ENCODE peak calls at places on chromosomes 16 and 17, in seven cellular contexts. R is psoas muscle, T is BJ, V is fibroblast of pulmonary artery, K is breast epithelium, P is neural progenitor cell, G is keratinocyte. F is an unnamed sample.

GRCh38 chr17:39027037-39027436 is 59.8 kb upstream of the FBXO47 start:
- DNase-seq in R (peak), T (no peak), V (no peak), K (peak), P (peak), G (no peak), F (no peak)

GRCh38 chr17:50634123-50634914 is at the start of gene ABCC3:
- DNase-seq in R (peak), T (no peak), V (peak), K (peak), P (peak), G (no peak), F (no peak)

GRCh38 chr17:1494203-1494602 is 1.7 kb upstream of the MYO1C start:
- DNase-seq in R (no peak), T (no peak), V (no peak), K (no peak), P (no peak), G (no peak), F (no peak)

GRCh38 chr16:64974381-64974780 is 147.5 kb downstream of the CDH11 start:
- DNase-seq in R (no peak), T (no peak), V (no peak), K (no peak), P (peak), G (no peak), F (no peak)

GRCh38 chr16:11025120-11025531 is 80.8 kb downstream of the CLEC16A start:
- DNase-seq in R (no peak), T (no peak), V (no peak), K (no peak), P (no peak), G (no peak), F (no peak)

GRCh38 chr16:71373073-71373472 is 14.6 kb downstream of the CALB2 start:
- DNase-seq in R (no peak), T (no peak), V (peak), K (peak), P (no peak), G (no peak), F (peak)

GRCh38 chr17:164536-165235 is 16.8 kb downstream of the DOC2B start:
- DNase-seq in R (no peak), T (no peak), V (peak), K (no peak), P (peak), G (no peak), F (no peak)

GRCh38 chr16:84832488-84833141 is 12.8 kb downstream of the CRISPLD2 start:
- DNase-seq in R (peak), T (peak), V (peak), K (peak), P (no peak), G (no peak), F (peak)

GRCh38 chr17:1197379-1197778 is 17.6 kb upstream of the ABR start:
- DNase-seq in R (no peak), T (no peak), V (peak), K (no peak), P (no peak), G (no peak), F (no peak)

GRCh38 chr16:84246679-84247077 is 6.9 kb upstream of the KCNG4 start:
- DNase-seq in R (no peak), T (no peak), V (no peak), K (no peak), P (no peak), G (no peak), F (no peak)

GRCh38 chr17:72515291-72516065 is 394.7 kb downstream of the SOX9 start:
- DNase-seq in R (no peak), T (no peak), V (peak), K (no peak), P (peak), G (no peak), F (no peak)

GRCh38 chr17:37050905-37051304 is 102.2 kb downstream of the AATF start:
- DNase-seq in R (no peak), T (no peak), V (peak), K (no peak), P (no peak), G (no peak), F (no peak)

GRCh38 chr17:51439395-51440229 is 179.3 kb downstream of the UTP18 start:
- DNase-seq in R (no peak), T (no peak), V (peak), K (no peak), P (no peak), G (no peak), F (no peak)

GRCh38 chr16:27925612-27926011 is 137.9 kb downstream of the GSG1L start:
- DNase-seq in R (no peak), T (no peak), V (no peak), K (no peak), P (no peak), G (no peak), F (no peak)

GRCh38 chr17:77476006-77476405 is 335.2 kb downstream of the SEC14L1 start:
- DNase-seq in R (no peak), T (no peak), V (no peak), K (no peak), P (no peak), G (no peak), F (no peak)

GRCh38 chr16:66408181-66409048 is 18.7 kb upstream of the BEAN1 start:
- DNase-seq in R (no peak), T (no peak), V (peak), K (no peak), P (no peak), G (peak), F (no peak)

GRCh38 chr16:30651124-30652004 is 604 bp downstream of the PRR14 start:
- DNase-seq in R (peak), T (no peak), V (peak), K (peak), P (peak), G (no peak), F (no peak)

GRCh38 chr16:22653876-22654275 is 143.2 kb downstream of the NPIPB5 start:
- DNase-seq in R (no peak), T (no peak), V (no peak), K (no peak), P (no peak), G (no peak), F (no peak)

GRCh38 chr17:20063665-20064648 is 54.8 kb downstream of the SPECC1 start:
- DNase-seq in R (peak), T (peak), V (peak), K (peak), P (no peak), G (peak), F (peak)

GRCh38 chr17:70848785-70849184 is 679.5 kb downstream of the KCNJ2 start:
- DNase-seq in R (no peak), T (peak), V (peak), K (no peak), P (no peak), G (no peak), F (no peak)

GRCh38 chr16:11586375-11586855 is 304 bp downstream of the LITAF start:
- DNase-seq in R (peak), T (no peak), V (no peak), K (no peak), P (no peak), G (no peak), F (no peak)

GRCh38 chr17:40538019-40538935 is 27.0 kb downstream of the CCR7 start:
- DNase-seq in R (peak), T (no peak), V (no peak), K (peak), P (no peak), G (no peak), F (no peak)

GRCh38 chr16:27199747-27200146 is 3.6 kb upstream of the KDM8 start:
- DNase-seq in R (no peak), T (no peak), V (no peak), K (no peak), P (no peak), G (no peak), F (no peak)

GRCh38 chr16:49440156-49441065 is 66.8 kb downstream of the C16orf78 start:
- DNase-seq in R (no peak), T (no peak), V (no peak), K (no peak), P (peak), G (no peak), F (no peak)

GRCh38 chr16:10317425-10318001 is 68.3 kb upstream of the ATF7IP2 start:
- DNase-seq in R (no peak), T (no peak), V (no peak), K (no peak), P (no peak), G (no peak), F (no peak)

GRCh38 chr17:75864448-75864871 is 9.3 kb upstream of the WBP2 start:
- DNase-seq in R (peak), T (peak), V (peak), K (no peak), P (peak), G (no peak), F (no peak)

GRCh38 chr17:63835167-63835720 is 7.2 kb downstream of the SMARCD2 start:
- DNase-seq in R (no peak), T (no peak), V (no peak), K (no peak), P (no peak), G (no peak), F (no peak)

GRCh38 chr17:38713456-38713855 is 8.4 kb downstream of the MLLT6 start:
- DNase-seq in R (no peak), T (no peak), V (no peak), K (no peak), P (no peak), G (no peak), F (no peak)

GRCh38 chr16:87198328-87198731 is 118.9 kb downstream of the C16orf95 start:
- DNase-seq in R (no peak), T (no peak), V (no peak), K (no peak), P (no peak), G (no peak), F (no peak)

GRCh38 chr16:73052441-73053030 is 4.6 kb upstream of the ZFHX3 start:
- DNase-seq in R (no peak), T (no peak), V (no peak), K (no peak), P (peak), G (no peak), F (no peak)

GRCh38 chr16:24758373-24758772 is 28.9 kb downstream of the TNRC6A start:
- DNase-seq in R (no peak), T (no peak), V (no peak), K (no peak), P (no peak), G (peak), F (no peak)

GRCh38 chr17:38958756-38959155 is 8.4 kb downstream of the FBXO47 start:
- DNase-seq in R (no peak), T (peak), V (peak), K (no peak), P (no peak), G (no peak), F (no peak)

GRCh38 chr17:38885728-38886642 is 16.1 kb downstream of the LASP1 start:
- DNase-seq in R (no peak), T (no peak), V (no peak), K (no peak), P (peak), G (no peak), F (no peak)

GRCh38 chr17:45046536-45047125 is 4.8 kb downstream of the DCAKD start:
- DNase-seq in R (no peak), T (no peak), V (no peak), K (no peak), P (no peak), G (no peak), F (no peak)

GRCh38 chr17:50185724-50186545 is 15.5 kb downstream of the COL1A1 start:
- DNase-seq in R (no peak), T (no peak), V (no peak), K (no peak), P (no peak), G (no peak), F (no peak)

GRCh38 chr17:32015245-32016013 is 8.2 kb downstream of the LRRC37B start:
- DNase-seq in R (peak), T (no peak), V (no peak), K (no peak), P (no peak), G (no peak), F (no peak)

GRCh38 chr16:16183562-16183961 is 39.7 kb downstream of the ABCC6 start:
- DNase-seq in R (no peak), T (no peak), V (no peak), K (no peak), P (peak), G (no peak), F (no peak)
- TF ChIP-seq CTCF in R (no peak), T (peak), V (peak), K (no peak), P (peak), G (peak), F (no peak)

DNA sequence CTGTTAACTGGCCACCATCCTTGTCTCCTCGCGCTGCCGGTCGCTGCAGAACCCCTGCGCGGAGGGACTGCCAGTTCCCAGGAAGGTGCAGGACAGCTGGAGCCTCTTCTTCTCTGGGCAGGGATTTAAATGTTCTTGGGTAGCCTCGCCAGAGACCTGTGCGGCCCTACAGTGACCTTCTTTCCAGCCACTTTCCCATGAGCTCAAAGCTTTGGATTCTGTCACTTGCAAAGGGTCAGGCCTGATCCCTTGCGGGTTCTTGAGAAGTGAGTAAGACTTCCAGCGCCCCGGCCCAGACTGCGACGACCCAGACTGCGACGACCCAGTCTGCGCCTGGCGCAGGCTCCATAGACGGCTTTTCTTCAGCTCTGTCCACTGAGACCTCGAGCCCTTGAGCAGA is 1.4 kb upstream of the SLFN5 start:
- DNase-seq in R (peak), T (no peak), V (no peak), K (no peak), P (no peak), G (no peak), F (no peak)
- H3K4me3 ChIP-seq in R (peak), T (peak), V (peak), K (peak), P (peak), G (peak), F (peak)

DNA sequence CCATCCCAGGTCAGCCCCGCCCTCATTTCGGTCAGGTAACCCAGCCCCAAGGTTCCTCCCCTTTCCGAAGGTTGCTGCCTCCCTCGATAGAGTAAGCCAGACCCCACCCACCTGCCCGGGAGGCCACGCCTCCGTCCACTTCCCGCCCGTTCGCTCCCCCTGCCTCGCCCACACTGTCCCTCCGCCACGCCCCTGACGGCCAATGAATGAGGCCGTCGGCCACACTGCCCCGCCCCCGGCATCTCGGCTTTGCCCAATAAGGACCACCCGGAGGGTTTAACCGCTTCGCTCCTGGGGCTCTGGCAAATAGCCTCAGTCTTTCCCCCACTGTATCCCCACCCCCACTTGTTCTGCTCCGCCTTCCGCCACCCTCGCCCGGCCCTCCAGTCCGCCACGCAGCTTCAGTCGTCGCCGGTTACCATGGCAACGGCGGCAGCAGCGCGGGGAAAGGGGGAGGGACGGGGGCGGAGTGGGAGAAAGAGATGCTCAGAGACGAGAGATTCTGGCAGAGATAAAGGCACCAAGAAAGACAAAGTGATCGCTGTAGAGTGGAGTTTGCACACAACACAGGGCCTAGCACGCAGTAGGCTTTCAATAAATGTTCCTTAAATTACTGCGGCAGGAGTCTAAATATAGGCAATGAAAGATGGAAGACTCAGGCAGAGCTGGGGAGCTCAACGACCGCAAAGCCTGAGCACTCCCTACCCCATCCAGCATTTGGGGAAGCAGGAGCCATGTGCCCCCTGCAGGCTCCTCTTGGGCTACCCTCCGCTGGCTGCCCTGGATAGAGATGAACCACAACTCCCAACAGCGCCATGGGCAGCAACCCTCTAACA is 5.1 kb downstream of the DLG4 start:
- DNase-seq in R (peak), T (peak), V (peak), K (peak), P (peak), G (peak), F (peak)
- TF ChIP-seq CTCF in R (peak), T (peak), V (peak), K (no peak), P (peak), G (peak), F (peak)

GRCh38 chr16:89599902-89600301 is 13.5 kb upstream of the DPEP1 start:
- DNase-seq in R (no peak), T (no peak), V (no peak), K (no peak), P (no peak), G (no peak), F (no peak)
- H3K4me3 ChIP-seq in R (no peak), T (no peak), V (no peak), K (no peak), P (no peak), G (no peak), F (no peak)

GRCh38 chr16:81012974-81013373 is 6.0 kb downstream of the CENPN start:
- DNase-seq in R (no peak), T (no peak), V (no peak), K (no peak), P (no peak), G (no peak), F (no peak)
- TF ChIP-seq CTCF in R (no peak), T (no peak), V (no peak), K (no peak), P (no peak), G (no peak), F (no peak)

F was measured in AG04449.